ENCODE peak calls at places on chromosomes 16 and 17, in nine cellular contexts. One of them, this sample, is unnamed.

GRCh38 chr17:56031636-56032035 is 121.6 kb upstream of the ANKFN1 start:
- DNase-seq in stomach: no peak
- DNase-seq in upper lobe of right lung: no peak
- DNase-seq in HepG2: no peak
- DNase-seq in HCT116: no peak
- DNase-seq in left ventricle myocardium inferior: no peak
- DNase-seq in tibial nerve: no peak
- DNase-seq in SJSA1: no peak
- DNase-seq in mesenchymal stem cell: no peak
- DNase-seq in this sample: no peak

GRCh38 chr17:50956750-50957523 is 90.8 kb upstream of the TOB1 start:
- DNase-seq in mesenchymal stem cell: peak; percentile 73
- DNase-seq in upper lobe of right lung: peak; percentile 77
- DNase-seq in HepG2: peak; percentile 70
- DNase-seq in HCT116: peak; percentile 31
- DNase-seq in stomach: peak; percentile 69
- DNase-seq in SJSA1: peak; percentile 59
- DNase-seq in tibial nerve: no peak
- DNase-seq in left ventricle myocardium inferior: peak; percentile 58
- DNase-seq in this sample: peak; percentile 61

GRCh38 chr17:29238133-29238850 is 8.4 kb upstream of the CRYBA1 start:
- DNase-seq in upper lobe of right lung: no peak
- DNase-seq in HepG2: no peak
- DNase-seq in tibial nerve: no peak
- DNase-seq in mesenchymal stem cell: no peak
- DNase-seq in HCT116: no peak
- DNase-seq in stomach: no peak
- DNase-seq in SJSA1: no peak
- DNase-seq in left ventricle myocardium inferior: no peak
- DNase-seq in this sample: peak; percentile 77

GRCh38 chr17:78918979-78919378 is 6.2 kb downstream of the TIMP2 start:
- DNase-seq in HepG2: no peak
- DNase-seq in SJSA1: no peak
- DNase-seq in tibial nerve: no peak
- DNase-seq in mesenchymal stem cell: no peak
- DNase-seq in stomach: no peak
- DNase-seq in left ventricle myocardium inferior: no peak
- DNase-seq in upper lobe of right lung: no peak
- DNase-seq in HCT116: no peak
- DNase-seq in this sample: no peak

GRCh38 chr17:82985973-82986372 is 93.4 kb upstream of the METRNL start:
- DNase-seq in left ventricle myocardium inferior: no peak
- DNase-seq in SJSA1: peak; percentile 21
- DNase-seq in HepG2: no peak
- DNase-seq in HCT116: no peak
- DNase-seq in stomach: peak; percentile 38
- DNase-seq in mesenchymal stem cell: peak; percentile 26
- DNase-seq in upper lobe of right lung: peak; percentile 67
- DNase-seq in tibial nerve: no peak
- DNase-seq in this sample: peak; percentile 20

GRCh38 chr16:51150894-51151320 is at the start of gene SALL1:
- DNase-seq in upper lobe of right lung: no peak
- DNase-seq in SJSA1: peak; percentile 47
- DNase-seq in HepG2: no peak
- DNase-seq in mesenchymal stem cell: peak; percentile 63
- DNase-seq in HCT116: no peak
- DNase-seq in left ventricle myocardium inferior: no peak
- DNase-seq in tibial nerve: no peak
- DNase-seq in stomach: no peak
- DNase-seq in this sample: no peak

GRCh38 chr17:19331553-19332245 is 30.8 kb downstream of the B9D1 start:
- DNase-seq in stomach: peak; percentile 8
- DNase-seq in HepG2: no peak
- DNase-seq in SJSA1: no peak
- DNase-seq in left ventricle myocardium inferior: no peak
- DNase-seq in mesenchymal stem cell: no peak
- DNase-seq in upper lobe of right lung: peak; percentile 48
- DNase-seq in tibial nerve: no peak
- DNase-seq in HCT116: no peak
- DNase-seq in this sample: no peak

GRCh38 chr17:73211745-73212144 is 18.9 kb downstream of the COG1 start:
- DNase-seq in left ventricle myocardium inferior: no peak
- DNase-seq in upper lobe of right lung: no peak
- DNase-seq in SJSA1: no peak
- DNase-seq in HCT116: no peak
- DNase-seq in tibial nerve: no peak
- DNase-seq in HepG2: no peak
- DNase-seq in stomach: no peak
- DNase-seq in mesenchymal stem cell: no peak
- DNase-seq in this sample: no peak

GRCh38 chr17:50165466-50165865 is 339 bp upstream of the SGCA start:
- DNase-seq in SJSA1: no peak
- DNase-seq in HCT116: no peak
- DNase-seq in HepG2: no peak
- DNase-seq in mesenchymal stem cell: no peak
- DNase-seq in tibial nerve: no peak
- DNase-seq in upper lobe of right lung: no peak
- DNase-seq in left ventricle myocardium inferior: no peak
- DNase-seq in stomach: no peak
- DNase-seq in this sample: no peak

GRCh38 chr17:8110456-8110804 is 7.9 kb downstream of the ALOXE3 start:
- DNase-seq in upper lobe of right lung: no peak
- DNase-seq in left ventricle myocardium inferior: no peak
- DNase-seq in HCT116: no peak
- DNase-seq in tibial nerve: no peak
- DNase-seq in HepG2: no peak
- DNase-seq in stomach: no peak
- DNase-seq in SJSA1: no peak
- DNase-seq in mesenchymal stem cell: no peak
- DNase-seq in this sample: no peak

GRCh38 chr17:8105957-8106398 is 12.3 kb downstream of the ALOXE3 start:
- DNase-seq in mesenchymal stem cell: no peak
- DNase-seq in HepG2: no peak
- DNase-seq in upper lobe of right lung: peak; percentile 46
- DNase-seq in left ventricle myocardium inferior: no peak
- DNase-seq in SJSA1: no peak
- DNase-seq in stomach: no peak
- DNase-seq in tibial nerve: no peak
- DNase-seq in HCT116: no peak
- DNase-seq in this sample: peak; percentile 32

GRCh38 chr17:8108972-8109668 is 9.2 kb downstream of the ALOXE3 start:
- DNase-seq in left ventricle myocardium inferior: no peak
- DNase-seq in SJSA1: no peak
- DNase-seq in mesenchymal stem cell: no peak
- DNase-seq in HepG2: no peak
- DNase-seq in tibial nerve: no peak
- DNase-seq in HCT116: no peak
- DNase-seq in upper lobe of right lung: no peak
- DNase-seq in stomach: no peak
- DNase-seq in this sample: no peak

GRCh38 chr17:8110907-8111306 is 7.4 kb downstream of the ALOXE3 start:
- DNase-seq in upper lobe of right lung: no peak
- DNase-seq in mesenchymal stem cell: no peak
- DNase-seq in HepG2: no peak
- DNase-seq in SJSA1: no peak
- DNase-seq in stomach: no peak
- DNase-seq in tibial nerve: no peak
- DNase-seq in HCT116: no peak
- DNase-seq in left ventricle myocardium inferior: no peak
- DNase-seq in this sample: no peak

DNA sequence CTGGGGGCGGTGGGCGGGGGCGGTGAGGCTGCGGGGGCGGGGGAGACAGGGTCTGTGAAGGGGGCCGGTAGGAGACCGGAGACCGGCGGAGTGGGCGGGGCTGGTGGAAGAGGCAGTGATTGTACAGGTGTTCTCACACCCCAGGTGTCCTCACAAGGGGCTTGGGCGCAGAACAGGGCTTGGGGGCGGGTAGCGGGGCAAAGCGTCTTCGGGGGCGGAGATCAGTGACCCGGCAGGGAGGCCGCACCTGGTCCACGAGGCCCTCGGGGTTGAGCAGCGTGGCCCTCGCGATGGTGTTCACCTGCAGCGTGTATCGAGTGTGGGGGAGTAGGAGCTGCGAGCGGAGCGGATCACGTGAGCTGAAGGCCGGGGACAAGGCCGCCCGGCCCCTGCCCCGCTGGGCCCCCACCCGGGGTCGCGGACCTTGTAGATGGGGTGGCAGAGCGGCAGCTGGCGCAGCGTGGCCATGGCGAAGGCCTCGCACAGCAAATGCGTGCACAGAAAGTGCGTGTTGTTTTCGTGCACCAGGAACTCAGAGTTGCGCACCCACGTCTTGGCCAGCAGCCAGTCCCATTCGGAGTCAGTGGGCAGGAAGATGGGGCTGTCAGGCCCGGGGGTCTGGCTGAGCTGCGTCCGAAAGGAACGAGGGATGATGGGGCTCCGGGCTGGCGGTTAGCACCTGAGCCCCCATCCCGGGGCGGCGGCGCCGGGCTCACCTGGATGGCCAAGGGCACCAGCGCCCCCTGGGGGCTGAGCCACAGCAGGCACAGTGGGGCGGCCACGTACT is 8.5 kb downstream of the ALOXE3 start:
- DNase-seq in stomach: peak; percentile 85
- DNase-seq in HepG2: no peak
- DNase-seq in tibial nerve: no peak
- DNase-seq in HCT116: no peak
- DNase-seq in left ventricle myocardium inferior: peak; percentile 45
- DNase-seq in mesenchymal stem cell: no peak
- DNase-seq in SJSA1: peak; percentile 22
- DNase-seq in upper lobe of right lung: peak; percentile 90
- DNase-seq in this sample: peak; percentile 23
- H3K4me3 ChIP-seq in stomach: peak overlapping the region; percentile 39
- H3K4me3 ChIP-seq in HepG2: no peak overlapping the region
- H3K4me3 ChIP-seq in tibial nerve: peak overlapping the region; percentile 38
- H3K4me3 ChIP-seq in HCT116: no peak overlapping the region
- H3K4me3 ChIP-seq in left ventricle myocardium inferior: peak overlapping the region; percentile 36
- H3K4me3 ChIP-seq in mesenchymal stem cell: no peak overlapping the region
- H3K4me3 ChIP-seq in SJSA1: no peak overlapping the region
- H3K4me3 ChIP-seq in upper lobe of right lung: peak overlapping the region; percentile 29
- H3K4me3 ChIP-seq in this sample: no peak overlapping the region

GRCh38 chr17:76568771-76569170 is 16.9 kb downstream of the ST6GALNAC2 start:
- DNase-seq in upper lobe of right lung: no peak
- DNase-seq in HepG2: no peak
- DNase-seq in SJSA1: no peak
- DNase-seq in stomach: no peak
- DNase-seq in mesenchymal stem cell: no peak
- DNase-seq in tibial nerve: no peak
- DNase-seq in left ventricle myocardium inferior: no peak
- DNase-seq in HCT116: no peak
- DNase-seq in this sample: no peak
- H3K27me3 ChIP-seq in upper lobe of right lung: no peaks in the 10 kb centered on the region
- H3K27me3 ChIP-seq in HepG2: no peaks in the 10 kb centered on the region
- H3K27me3 ChIP-seq in SJSA1: no peaks in the 10 kb centered on the region
- H3K27me3 ChIP-seq in stomach: no peaks in the 10 kb centered on the region
- H3K27me3 ChIP-seq in mesenchymal stem cell: no peaks in the 10 kb centered on the region
- H3K27me3 ChIP-seq in tibial nerve: no peaks in the 10 kb centered on the region
- H3K27me3 ChIP-seq in left ventricle myocardium inferior: no peaks in the 10 kb centered on the region
- H3K27me3 ChIP-seq in HCT116: no peaks in the 10 kb centered on the region
- H3K27me3 ChIP-seq in this sample: no peaks in the 10 kb centered on the region

GRCh38 chr17:37118738-37119137 is 170.0 kb downstream of the AATF start:
- DNase-seq in tibial nerve: no peak
- DNase-seq in stomach: no peak
- DNase-seq in SJSA1: no peak
- DNase-seq in HCT116: no peak
- DNase-seq in HepG2: no peak
- DNase-seq in left ventricle myocardium inferior: no peak
- DNase-seq in upper lobe of right lung: no peak
- DNase-seq in mesenchymal stem cell: no peak
- DNase-seq in this sample: no peak
- H3K36me3 ChIP-seq in tibial nerve: peaks cover 48% of the 10 kb centered on the region
- H3K36me3 ChIP-seq in stomach: peaks cover 49% of the 10 kb centered on the region
- H3K36me3 ChIP-seq in SJSA1: peaks cover 13% of the 10 kb centered on the region
- H3K36me3 ChIP-seq in HCT116: peaks cover 30% of the 10 kb centered on the region
- H3K36me3 ChIP-seq in HepG2: peaks cover 17% of the 10 kb centered on the region
- H3K36me3 ChIP-seq in left ventricle myocardium inferior: peaks cover 42% of the 10 kb centered on the region
- H3K36me3 ChIP-seq in upper lobe of right lung: peaks cover 36% of the 10 kb centered on the region
- H3K36me3 ChIP-seq in mesenchymal stem cell: peaks cover 20% of the 10 kb centered on the region
- H3K36me3 ChIP-seq in this sample: peaks cover 50% of the 10 kb centered on the region

GRCh38 chr17:38745545-38745944 is 2.6 kb downstream of the PCGF2 start:
- DNase-seq in HCT116: no peak
- DNase-seq in SJSA1: no peak
- DNase-seq in mesenchymal stem cell: no peak
- DNase-seq in left ventricle myocardium inferior: no peak
- DNase-seq in tibial nerve: no peak
- DNase-seq in stomach: no peak
- DNase-seq in HepG2: peak; percentile 29
- DNase-seq in upper lobe of right lung: no peak
- DNase-seq in this sample: no peak

GRCh38 chr17:38747385-38748328 is 479 bp downstream of the PCGF2 start:
- DNase-seq in tibial nerve: no peak
- DNase-seq in HepG2: no peak
- DNase-seq in left ventricle myocardium inferior: peak; percentile 64
- DNase-seq in upper lobe of right lung: peak; percentile 82
- DNase-seq in mesenchymal stem cell: peak; percentile 48
- DNase-seq in HCT116: no peak
- DNase-seq in stomach: no peak
- DNase-seq in SJSA1: peak; percentile 34
- DNase-seq in this sample: peak; percentile 58

GRCh38 chr17:38746893-38747384 is 1.2 kb downstream of the PCGF2 start:
- DNase-seq in SJSA1: no peak
- DNase-seq in mesenchymal stem cell: no peak
- DNase-seq in left ventricle myocardium inferior: no peak
- DNase-seq in tibial nerve: no peak
- DNase-seq in HCT116: no peak
- DNase-seq in upper lobe of right lung: no peak
- DNase-seq in stomach: no peak
- DNase-seq in HepG2: no peak
- DNase-seq in this sample: no peak

GRCh38 chr17:38748329-38749221 is at the start of gene PCGF2:
- DNase-seq in HepG2: peak; percentile 89
- DNase-seq in upper lobe of right lung: peak; percentile 94
- DNase-seq in tibial nerve: peak; percentile 94
- DNase-seq in mesenchymal stem cell: peak; percentile 91
- DNase-seq in SJSA1: peak; percentile 72
- DNase-seq in HCT116: peak; percentile 71
- DNase-seq in left ventricle myocardium inferior: peak; percentile 94
- DNase-seq in stomach: peak; percentile 85
- DNase-seq in this sample: peak; percentile 91

DNA sequence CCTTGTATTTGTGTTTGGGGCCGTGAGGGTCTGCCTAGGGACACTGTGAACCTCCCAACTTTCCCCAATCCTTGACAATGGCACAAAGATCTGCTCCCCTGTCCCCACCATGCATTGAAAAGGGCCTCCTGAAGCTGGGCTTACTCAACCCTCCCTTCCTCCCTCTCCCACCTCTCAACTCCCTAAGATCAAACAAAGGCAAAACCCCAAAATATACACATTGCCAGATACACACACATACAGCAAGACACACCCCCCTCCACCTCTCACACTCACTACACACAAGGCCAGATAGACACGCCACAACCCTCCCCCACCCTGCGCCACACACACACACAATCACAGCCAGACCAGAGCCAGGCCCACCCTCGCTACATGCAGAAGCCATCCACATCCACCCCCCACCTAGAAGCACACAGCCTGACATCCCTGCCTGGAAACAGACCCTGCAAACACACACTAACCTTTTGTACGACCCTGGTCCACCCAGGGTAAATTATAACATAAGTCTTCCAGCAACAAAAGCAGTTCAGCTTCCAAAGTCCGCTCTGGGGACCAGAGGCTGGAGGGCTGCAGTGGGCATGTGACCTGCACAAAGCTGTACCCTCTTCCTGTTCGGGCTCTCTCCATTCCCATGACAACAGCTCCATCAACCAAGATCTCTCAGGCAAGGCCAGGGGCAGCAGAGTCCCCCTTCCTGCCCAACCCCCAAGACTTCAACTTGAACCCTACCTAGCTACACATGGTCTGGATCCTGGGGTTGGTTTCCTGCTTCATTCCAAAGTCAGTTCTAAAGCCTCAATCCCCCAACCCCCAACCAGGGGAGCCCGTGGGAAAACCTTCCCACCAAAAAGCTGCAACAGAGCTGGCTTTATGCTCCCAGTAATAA is 1.9 kb downstream of the PCGF2 start:
- DNase-seq in stomach: no peak
- DNase-seq in HepG2: peak; percentile 98
- DNase-seq in left ventricle myocardium inferior: no peak
- DNase-seq in mesenchymal stem cell: no peak
- DNase-seq in SJSA1: no peak
- DNase-seq in upper lobe of right lung: no peak
- DNase-seq in HCT116: no peak
- DNase-seq in tibial nerve: no peak
- DNase-seq in this sample: no peak
- H3K4me3 ChIP-seq in stomach: peak overlapping the region; percentile 84
- H3K4me3 ChIP-seq in HepG2: peak overlapping the region; percentile 93
- H3K4me3 ChIP-seq in left ventricle myocardium inferior: peak overlapping the region; percentile 78
- H3K4me3 ChIP-seq in mesenchymal stem cell: no peak overlapping the region
- H3K4me3 ChIP-seq in SJSA1: peak overlapping the region; percentile 88
- H3K4me3 ChIP-seq in upper lobe of right lung: peak overlapping the region; percentile 96
- H3K4me3 ChIP-seq in HCT116: peak overlapping the region; percentile 100
- H3K4me3 ChIP-seq in tibial nerve: peak overlapping the region; percentile 50
- H3K4me3 ChIP-seq in this sample: peak overlapping the region; percentile 91